ENCODE peak calls at places on chromosomes 4 and X, in nine cellular contexts. R is HCT116, S is ovary, C is suprapubic skin, Y is gastrocnemius medialis, I is adrenal gland, O is breast epithelium, X is stomach, G is prostate gland. Q is an unnamed sample. For H3K36me3, the result is how much of the 10 kb centered on the place peaks cover.

GRCh38 chr4:23934915-23935314 is 45.1 kb upstream of the PPARGC1A start:
- DNase-seq in R (no peak), S (peak), C (peak), Y (peak), I (peak), O (peak), X (peak), G (peak), Q (no peak)

GRCh38 chr4:82562553-82562854 is 716 bp upstream of the TMEM150C start:
- DNase-seq in R (no peak), S (no peak), C (no peak), Y (no peak), I (no peak), O (no peak), X (no peak), G (no peak), Q (no peak)

GRCh38 chrX:129825746-129826505 is 17.8 kb downstream of the ZDHHC9 start:
- DNase-seq in R (no peak), S (no peak), C (no peak), Y (no peak), I (no peak), O (no peak), X (no peak), G (no peak), Q (no peak)

GRCh38 chrX:53440631-53441517 is 6.7 kb upstream of the HSD17B10 start:
- DNase-seq in R (no peak), S (peak), C (peak), Y (peak), I (peak), O (peak), X (peak), G (peak), Q (no peak)

GRCh38 chr4:25245181-25245580 is 11.3 kb downstream of the PI4K2B start:
- DNase-seq in R (no peak), S (no peak), C (no peak), Y (no peak), I (no peak), O (no peak), X (no peak), G (no peak), Q (no peak)

GRCh38 chrX:13719192-13719856 is 15.1 kb downstream of the TRAPPC2 start:
- DNase-seq in R (no peak), S (no peak), C (no peak), Y (no peak), I (no peak), O (no peak), X (no peak), G (no peak), Q (no peak)

GRCh38 chr4:142373610-142374009 is 472.5 kb downstream of the INPP4B start:
- DNase-seq in R (no peak), S (no peak), C (no peak), Y (no peak), I (no peak), O (no peak), X (no peak), G (no peak), Q (no peak)

GRCh38 chrX:12567857-12568256 is 223.4 kb upstream of the PRPS2 start:
- DNase-seq in R (no peak), S (no peak), C (no peak), Y (no peak), I (no peak), O (no peak), X (no peak), G (no peak), Q (no peak)

GRCh38 chrX:129779747-129780146 is at the start of gene SASH3:
- DNase-seq in R (no peak), S (no peak), C (no peak), Y (peak), I (peak), O (no peak), X (peak), G (no peak), Q (no peak)

GRCh38 chr4:151227731-151228130 is 49.2 kb upstream of the PRSS48 start:
- DNase-seq in R (no peak), S (no peak), C (peak), Y (peak), I (no peak), O (no peak), X (no peak), G (no peak), Q (no peak)

GRCh38 chrX:106619797-106620196 is 8.0 kb downstream of the RADX start:
- DNase-seq in R (no peak), S (no peak), C (no peak), Y (no peak), I (no peak), O (no peak), X (no peak), G (no peak), Q (no peak)

GRCh38 chrX:103615781-103616180 is 8.0 kb downstream of the TCEAL3 start:
- DNase-seq in R (no peak), S (no peak), C (no peak), Y (no peak), I (no peak), O (no peak), X (no peak), G (no peak), Q (no peak)

GRCh38 chr4:48138936-48139335 is 4.9 kb upstream of the TXK start:
- DNase-seq in R (no peak), S (no peak), C (no peak), Y (no peak), I (no peak), O (no peak), X (no peak), G (no peak), Q (no peak)

GRCh38 chr4:74540193-74540592 is 95.3 kb downstream of the AREG start:
- DNase-seq in R (no peak), S (no peak), C (no peak), Y (no peak), I (no peak), O (no peak), X (no peak), G (no peak), Q (no peak)

GRCh38 chrX:45031830-45032229 is 158.8 kb downstream of the KDM6A start:
- DNase-seq in R (no peak), S (no peak), C (no peak), Y (no peak), I (no peak), O (no peak), X (no peak), G (no peak), Q (no peak)

GRCh38 chr4:30716671-30717207 is 3.4 kb upstream of the PCDH7 start:
- DNase-seq in R (no peak), S (no peak), C (no peak), Y (no peak), I (no peak), O (no peak), X (no peak), G (no peak), Q (no peak)

GRCh38 chr4:145703850-145704528 is 24.0 kb downstream of the C4orf51 start:
- DNase-seq in R (no peak), S (no peak), C (no peak), Y (no peak), I (no peak), O (no peak), X (no peak), G (peak), Q (no peak)

GRCh38 chr4:37628977-37629609 is 57.1 kb downstream of the RELL1 start:
- DNase-seq in R (peak), S (no peak), C (peak), Y (peak), I (peak), O (no peak), X (peak), G (no peak), Q (no peak)

GRCh38 chr4:61507091-61507490 is 307.0 kb downstream of the ADGRL3 start:
- DNase-seq in R (no peak), S (no peak), C (no peak), Y (no peak), I (no peak), O (no peak), X (no peak), G (no peak), Q (no peak)

GRCh38 chrX:130975947-130976346 is 72.9 kb upstream of the ENOX2 start:
- DNase-seq in R (peak), S (no peak), C (no peak), Y (no peak), I (peak), O (no peak), X (no peak), G (peak), Q (no peak)

GRCh38 chr4:112951362-112951962 is 98.0 kb upstream of the ANK2 start:
- DNase-seq in R (no peak), S (no peak), C (no peak), Y (no peak), I (no peak), O (no peak), X (no peak), G (no peak), Q (no peak)

GRCh38 chrX:44872319-44872816 is 620 bp upstream of the KDM6A start:
- DNase-seq in R (no peak), S (no peak), C (peak), Y (peak), I (peak), O (peak), X (peak), G (peak), Q (peak)

GRCh38 chr4:7758444-7758815 is 181.2 kb downstream of the AFAP1 start:
- DNase-seq in R (no peak), S (no peak), C (no peak), Y (no peak), I (no peak), O (no peak), X (no peak), G (no peak), Q (no peak)

GRCh38 chrX:114178126-114178525 is 405.8 kb upstream of the HTR2C start:
- DNase-seq in R (no peak), S (no peak), C (no peak), Y (no peak), I (no peak), O (no peak), X (no peak), G (no peak), Q (no peak)

GRCh38 chr4:81113024-81113423 is 82.5 kb downstream of the BMP3 start:
- DNase-seq in R (no peak), S (no peak), C (no peak), Y (no peak), I (no peak), O (no peak), X (no peak), G (no peak), Q (no peak)

GRCh38 chr4:4385729-4386295 is 1.1 kb upstream of the NSG1 start:
- DNase-seq in R (no peak), S (no peak), C (no peak), Y (no peak), I (no peak), O (no peak), X (no peak), G (no peak), Q (no peak)

GRCh38 chr4:26178874-26179273 is 141.9 kb upstream of the RBPJ start:
- DNase-seq in R (no peak), S (peak), C (no peak), Y (peak), I (no peak), O (no peak), X (no peak), G (no peak), Q (no peak)

GRCh38 chr4:20652226-20652836 is 47.9 kb upstream of the PACRGL start:
- DNase-seq in R (no peak), S (no peak), C (no peak), Y (no peak), I (no peak), O (no peak), X (no peak), G (no peak), Q (no peak)

GRCh38 chr4:55612341-55612740 is 20.3 kb upstream of the PDCL2 start:
- DNase-seq in R (no peak), S (no peak), C (no peak), Y (no peak), I (no peak), O (no peak), X (no peak), G (no peak), Q (no peak)

GRCh38 chrX:44785652-44786051 is 58.2 kb upstream of the DUSP21 start:
- DNase-seq in R (no peak), S (no peak), C (no peak), Y (no peak), I (no peak), O (no peak), X (no peak), G (no peak), Q (no peak)

GRCh38 chr4:100517864-100518341 is at the start of gene EMCN:
- DNase-seq in R (no peak), S (no peak), C (no peak), Y (no peak), I (peak), O (no peak), X (no peak), G (no peak), Q (no peak)

GRCh38 chr4:47566975-47567374 is 81.9 kb downstream of the ATP10D start:
- DNase-seq in R (no peak), S (no peak), C (no peak), Y (no peak), I (no peak), O (no peak), X (no peak), G (no peak), Q (no peak)

GRCh38 chr4:147096667-147097604 is 151.3 kb upstream of the TTC29 start:
- DNase-seq in R (peak), S (no peak), C (no peak), Y (no peak), I (no peak), O (no peak), X (no peak), G (no peak), Q (no peak)

GRCh38 chrX:32530802-32531403 is 680.4 kb downstream of the DMD start:
- DNase-seq in R (no peak), S (no peak), C (no peak), Y (no peak), I (peak), O (no peak), X (no peak), G (peak), Q (no peak)

GRCh38 chr4:144666539-144667175 is 20.7 kb downstream of the HHIP start:
- DNase-seq in R (peak), S (no peak), C (no peak), Y (no peak), I (no peak), O (no peak), X (no peak), G (no peak), Q (no peak)

GRCh38 chrX:68041110-68041509 is 392.2 kb downstream of the OPHN1 start:
- DNase-seq in R (no peak), S (no peak), C (no peak), Y (no peak), I (no peak), O (no peak), X (no peak), G (no peak), Q (no peak)

GRCh38 chr4:75659512-75660031 is 13.6 kb downstream of the G3BP2 start:
- DNase-seq in R (no peak), S (no peak), C (no peak), Y (no peak), I (no peak), O (no peak), X (no peak), G (no peak), Q (no peak)

GRCh38 chr4:75660491-75660890 is 12.7 kb downstream of the G3BP2 start:
- DNase-seq in R (no peak), S (no peak), C (no peak), Y (no peak), I (no peak), O (no peak), X (no peak), G (no peak), Q (no peak)

GRCh38 chr4:75655562-75655961 is 17.6 kb downstream of the G3BP2 start:
- DNase-seq in R (no peak), S (no peak), C (no peak), Y (no peak), I (no peak), O (no peak), X (no peak), G (no peak), Q (no peak)

GRCh38 chr4:75662626-75663025 is 10.6 kb downstream of the G3BP2 start:
- DNase-seq in R (no peak), S (no peak), C (no peak), Y (no peak), I (no peak), O (no peak), X (no peak), G (no peak), Q (no peak)

GRCh38 chr4:75658881-75659280 is 14.3 kb downstream of the G3BP2 start:
- DNase-seq in R (no peak), S (no peak), C (no peak), Y (no peak), I (no peak), O (no peak), X (no peak), G (no peak), Q (no peak)
- H3K36me3 ChIP-seq in R (under half), S (under half), C (under half), Y (under half), I (under half), O (under half), X (half or more), G (under half), Q (under half)

DNA sequence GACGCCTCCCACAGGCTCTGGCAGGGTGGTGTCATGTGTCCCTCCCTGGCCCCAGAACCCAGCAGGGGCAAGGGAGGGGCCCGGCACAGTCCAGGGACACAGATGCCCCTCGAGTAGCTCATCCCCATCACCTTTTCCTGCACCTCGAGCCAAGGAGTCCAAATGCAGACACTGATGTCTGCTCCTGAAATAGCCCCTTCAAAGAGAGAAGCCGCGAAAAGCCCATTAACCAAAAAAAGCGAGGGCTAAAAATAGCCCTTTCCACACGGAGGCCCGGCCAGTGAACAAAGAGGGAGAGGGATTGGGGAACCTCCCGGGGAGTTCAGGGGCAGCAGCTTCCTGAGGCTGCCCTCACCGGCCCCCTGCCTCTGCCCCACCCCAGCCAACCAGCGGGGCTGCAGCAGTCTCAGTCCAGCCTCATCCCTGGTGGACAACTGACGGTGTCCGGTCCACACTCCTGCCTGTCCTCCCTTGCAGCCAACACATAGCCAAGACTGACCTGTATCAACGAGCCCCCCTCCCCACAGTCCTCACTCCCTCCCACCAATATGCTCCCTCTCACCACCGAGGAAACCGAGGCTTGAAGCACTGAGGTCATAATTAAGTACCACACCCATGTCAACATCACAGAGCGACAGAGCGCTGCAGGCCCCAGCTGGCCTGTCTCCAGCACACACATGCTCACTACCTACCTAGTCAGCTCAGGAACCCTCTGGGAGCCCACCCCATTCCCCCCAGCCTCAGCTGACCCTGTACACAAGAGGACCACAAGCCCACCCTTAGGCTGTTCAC is 23.9 kb downstream of the WDR1 start:
- DNase-seq in R (no peak), S (no peak), C (no peak), Y (no peak), I (no peak), O (no peak), X (no peak), G (no peak), Q (no peak)
- TF ChIP-seq POLR2A in R (no peak), S (no peak), C (no peak), Y (no peak), I (no peak), O (no peak), X (no peak), G (no peak), Q (no peak)

DNA sequence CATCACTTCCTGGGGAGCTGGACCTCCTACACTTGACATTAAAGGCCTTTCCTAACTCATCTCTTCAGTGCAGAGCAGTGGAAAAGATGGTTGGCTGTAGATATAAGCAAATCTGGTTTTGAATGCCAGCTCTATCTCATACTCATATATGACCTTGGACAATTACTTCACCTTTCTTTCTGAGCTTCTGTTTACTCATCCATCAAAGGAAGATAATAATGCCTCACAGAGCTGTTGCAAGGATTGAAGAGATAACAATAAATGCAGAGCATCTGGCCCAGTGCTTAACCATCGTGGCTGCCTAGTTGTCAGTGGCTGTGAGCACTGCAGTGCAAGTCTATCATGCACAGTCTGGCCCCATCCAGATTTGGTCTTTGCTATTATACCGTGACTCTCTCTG is 148.1 kb upstream of the EOLA2 start:
- DNase-seq in R (no peak), S (no peak), C (no peak), Y (no peak), I (no peak), O (no peak), X (no peak), G (no peak), Q (no peak)
- H3K36me3 ChIP-seq in R (under half), S (under half), C (under half), Y (under half), I (under half), O (under half), X (under half), G (under half), Q (under half)

GRCh38 chrX:154482786-154483185 is 3.6 kb downstream of the UBL4A start:
- DNase-seq in R (no peak), S (no peak), C (no peak), Y (no peak), I (no peak), O (no peak), X (no peak), G (no peak), Q (no peak)
- TF ChIP-seq POLR2A in R (no peak), S (no peak), C (no peak), Y (no peak), I (no peak), O (no peak), X (no peak), G (no peak), Q (no peak)

GRCh38 chr4:39467470-39467869 is 8.6 kb downstream of the LIAS start:
- DNase-seq in R (no peak), S (no peak), C (no peak), Y (no peak), I (no peak), O (no peak), X (no peak), G (no peak), Q (no peak)
- H3K36me3 ChIP-seq in R (under half), S (under half), C (under half), Y (under half), I (under half), O (under half), X (half or more), G (under half), Q (under half)

GRCh38 chr4:173167793-173168395 is 717 bp upstream of the GALNT7 start:
- DNase-seq in R (peak), S (peak), C (peak), Y (no peak), I (no peak), O (no peak), X (peak), G (peak), Q (no peak)

GRCh38 chr4:173170210-173170778 is 1.7 kb downstream of the GALNT7 start:
- DNase-seq in R (no peak), S (no peak), C (no peak), Y (no peak), I (no peak), O (no peak), X (no peak), G (no peak), Q (no peak)

GRCh38 chr4:173169178-173169427 is 492 bp downstream of the GALNT7 start:
- DNase-seq in R (no peak), S (no peak), C (no peak), Y (no peak), I (no peak), O (no peak), X (no peak), G (peak), Q (no peak)

GRCh38 chr4:173169428-173170209 is 1.0 kb downstream of the GALNT7 start:
- DNase-seq in R (no peak), S (peak), C (peak), Y (peak), I (peak), O (peak), X (peak), G (peak), Q (no peak)

GRCh38 chr4:173168396-173169177 is at the start of gene GALNT7:
- DNase-seq in R (no peak), S (peak), C (peak), Y (peak), I (peak), O (peak), X (peak), G (peak), Q (no peak)
- TF ChIP-seq POLR2A in R (peak), S (no peak), C (no peak), Y (no peak), I (no peak), O (no peak), X (no peak), G (no peak), Q (no peak)

GRCh38 chr4:87055340-87055739 is 120.5 kb downstream of the AFF1 start:
- DNase-seq in R (no peak), S (no peak), C (no peak), Y (peak), I (no peak), O (no peak), X (no peak), G (no peak), Q (no peak)
- H3K36me3 ChIP-seq in R (under half), S (under half), C (under half), Y (under half), I (under half), O (under half), X (under half), G (under half), Q (under half)

DNA sequence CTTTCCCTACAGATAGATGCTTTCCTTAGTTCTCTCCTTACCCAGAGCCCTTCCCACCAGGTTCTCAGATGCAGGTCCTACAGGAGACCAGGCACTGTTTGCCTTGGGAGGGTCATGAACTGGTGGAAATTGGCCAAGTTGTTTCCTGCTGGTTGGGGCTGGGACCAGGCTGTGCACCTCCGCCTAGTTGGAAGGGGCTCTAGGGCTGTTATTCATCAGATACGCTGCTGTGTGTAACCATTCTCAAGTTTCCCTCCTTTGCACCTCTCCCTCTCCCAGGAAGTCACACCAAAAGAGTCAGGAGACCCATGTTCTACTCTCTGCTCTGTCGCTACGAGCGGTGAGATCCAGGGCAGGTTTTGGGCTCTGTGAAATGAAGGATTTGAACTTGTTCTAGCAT is 11.9 kb upstream of the VSIG1 start:
- DNase-seq in R (no peak), S (no peak), C (no peak), Y (no peak), I (no peak), O (no peak), X (peak), G (no peak), Q (no peak)
- TF ChIP-seq POLR2A in R (no peak), S (no peak), C (no peak), Y (no peak), I (no peak), O (no peak), X (no peak), G (no peak), Q (no peak)

Q was measured in vagina.